ENCODE peak calls at places on chromosomes 4 and X, in four cellular contexts. M, U, H and E are unnamed samples.

GRCh38 chrX:17005712-17006372 is 59.4 kb downstream of the REPS2 start:
- DNase-seq in M (no peak), U (no peak), H (no peak), E (no peak)

GRCh38 chr4:38034986-38035882 is 75.0 kb downstream of the PTTG2 start:
- DNase-seq in M (peak; percentile 59), U (no peak), H (no peak), E (no peak)

GRCh38 chr4:79913581-79913980 is 159.4 kb downstream of the ANTXR2 start:
- DNase-seq in M (no peak), U (no peak), H (no peak), E (no peak)

GRCh38 chr4:124915073-124915472 is 202.5 kb upstream of the ANKRD50 start:
- DNase-seq in M (no peak), U (no peak), H (no peak), E (no peak)

GRCh38 chr4:3045500-3045850 is 28.9 kb downstream of the HTT-AS start:
- DNase-seq in M (no peak), U (no peak), H (no peak), E (peak; percentile 94)

GRCh38 chr4:146252941-146253340 is 38.6 kb downstream of the REELD1 start:
- DNase-seq in M (no peak), U (no peak), H (no peak), E (no peak)

GRCh38 chr4:53235547-53235946 is 130.3 kb downstream of the SCFD2 start:
- DNase-seq in M (no peak), U (no peak), H (no peak), E (no peak)

GRCh38 chr4:152614337-152614736 is 65.5 kb downstream of the TMEM154 start:
- DNase-seq in M (no peak), U (no peak), H (peak; percentile 10), E (no peak)

GRCh38 chr4:950136-951020 is 18.1 kb downstream of the TMEM175 start:
- DNase-seq in M (peak; percentile 26), U (no peak), H (peak; percentile 68), E (peak; percentile 62)

GRCh38 chr4:37628977-37629609 is 57.1 kb downstream of the RELL1 start:
- DNase-seq in M (no peak), U (no peak), H (no peak), E (no peak)

GRCh38 chr4:186932631-186933150 is 209.0 kb upstream of the FAT1 start:
- DNase-seq in M (no peak), U (no peak), H (no peak), E (no peak)

GRCh38 chrX:17854069-17854468 is 7.0 kb downstream of the RAI2 start:
- DNase-seq in M (no peak), U (no peak), H (no peak), E (no peak)

GRCh38 chrX:107715331-107716044 is 60.1 kb downstream of the TSC22D3 start:
- DNase-seq in M (peak; percentile 30), U (no peak), H (no peak), E (peak; percentile 78)

GRCh38 chr4:8374851-8375649 is 65.5 kb downstream of the ACOX3 start:
- DNase-seq in M (no peak), U (no peak), H (peak; percentile 79), E (peak; percentile 70)

GRCh38 chr4:168630445-168631187 is 133.8 kb downstream of the PALLD start:
- DNase-seq in M (peak; percentile 33), U (no peak), H (no peak), E (no peak)

GRCh38 chrX:140500427-140500826 is 4.4 kb downstream of the SOX3 start:
- DNase-seq in M (no peak), U (no peak), H (no peak), E (no peak)

GRCh38 chrX:57103489-57103888 is 17.9 kb downstream of the SPIN2B start:
- DNase-seq in M (no peak), U (no peak), H (no peak), E (no peak)

GRCh38 chr4:23171971-23172370 is 479.2 kb downstream of the GBA3 start:
- DNase-seq in M (no peak), U (no peak), H (no peak), E (no peak)

GRCh38 chrX:149540133-149540620 is 635 bp upstream of the EOLA1 start:
- DNase-seq in M (peak; percentile 84), U (peak; percentile 95), H (peak; percentile 94), E (peak; percentile 95)

GRCh38 chrX:47283015-47283771 is 50.4 kb downstream of the USP11 start:
- DNase-seq in M (peak; percentile 38), U (no peak), H (no peak), E (no peak)

GRCh38 chr4:77196866-77197265 is 39.9 kb downstream of the CCNG2 start:
- DNase-seq in M (no peak), U (no peak), H (no peak), E (no peak)

GRCh38 chr4:139910106-139910505 is 243.9 kb downstream of the MAML3 start:
- DNase-seq in M (no peak), U (no peak), H (no peak), E (no peak)

GRCh38 chrX:21479695-21480280 is 105.6 kb downstream of the CNKSR2 start:
- DNase-seq in M (peak; percentile 33), U (no peak), H (no peak), E (no peak)

GRCh38 chrX:40855411-40855810 is 120.1 kb upstream of the MED14 start:
- DNase-seq in M (no peak), U (no peak), H (no peak), E (no peak)

GRCh38 chrX:100674705-100675104 is 30.7 kb downstream of the SRPX2 start:
- DNase-seq in M (no peak), U (no peak), H (no peak), E (no peak)

GRCh38 chrX:155216940-155217450 is 735 bp downstream of the VBP1 start:
- DNase-seq in M (peak; percentile 46), U (no peak), H (no peak), E (no peak)

GRCh38 chr4:183589710-183590109 is 69.3 kb downstream of the RWDD4 start:
- DNase-seq in M (no peak), U (no peak), H (no peak), E (no peak)

GRCh38 chrX:150984164-150984824 is 1.2 kb downstream of the HMGB3 start:
- DNase-seq in M (peak; percentile 71), U (no peak), H (peak; percentile 86), E (no peak)

GRCh38 chr4:15034071-15034764 is 31.9 kb downstream of the CPEB2 start:
- DNase-seq in M (no peak), U (no peak), H (no peak), E (no peak)

GRCh38 chrX:1468250-1468772 is 15.6 kb upstream of the ASMTL start:
- DNase-seq in M (no peak), U (peak; percentile 73), H (peak; percentile 75), E (peak; percentile 90)

GRCh38 chr4:54499308-54500074 is 158.3 kb upstream of the KIT start:
- DNase-seq in M (no peak), U (no peak), H (no peak), E (no peak)

GRCh38 chr4:86015412-86016350 is 344.2 kb downstream of the MAPK10 start:
- DNase-seq in M (no peak), U (no peak), H (no peak), E (no peak)

GRCh38 chrX:22122510-22122909 is 90.4 kb downstream of the PHEX start:
- DNase-seq in M (no peak), U (no peak), H (no peak), E (no peak)

DNA sequence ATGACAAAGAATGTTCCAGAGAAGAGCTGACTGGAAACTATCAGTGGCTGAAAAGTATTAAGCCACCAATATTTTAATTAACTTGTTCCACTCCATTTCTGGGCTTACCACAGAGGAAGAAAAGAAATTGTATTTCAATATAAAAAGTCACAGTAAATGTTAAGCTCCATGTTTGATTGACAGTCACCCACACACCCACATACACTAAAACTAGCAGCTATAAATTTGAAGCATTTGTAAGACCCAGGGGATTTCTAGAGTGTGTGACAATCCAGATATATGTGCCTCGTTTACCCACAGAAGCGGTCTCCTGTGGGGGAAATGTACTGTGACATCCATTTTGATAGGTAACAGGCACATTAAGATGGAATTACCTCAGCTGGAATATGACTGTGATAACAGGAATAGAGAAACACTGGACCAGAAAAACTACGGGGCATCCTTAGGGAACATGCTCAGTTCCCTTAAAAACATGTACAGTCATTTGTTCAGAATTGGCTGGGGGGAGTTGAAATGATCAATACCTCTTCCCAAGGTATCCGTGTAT is 39.0 kb upstream of the RASGEF1B start:
- DNase-seq in M (no peak), U (no peak), H (no peak), E (no peak)
- H3K4me3 ChIP-seq in M (no peak overlapping the region), U (no peak overlapping the region), H (no peak overlapping the region), E (no peak overlapping the region)

GRCh38 chr4:68572653-68573052 is 3.5 kb downstream of the UGT2B17 start:
- DNase-seq in M (no peak), U (no peak), H (no peak), E (no peak)

GRCh38 chr4:68570122-68570507 is 6.0 kb downstream of the UGT2B17 start:
- DNase-seq in M (no peak), U (no peak), H (no peak), E (no peak)

GRCh38 chr4:68576272-68577100 is at the start of gene UGT2B17:
- DNase-seq in M (no peak), U (no peak), H (no peak), E (no peak)

GRCh38 chr4:68577590-68577989 is 1.5 kb upstream of the UGT2B17 start:
- DNase-seq in M (no peak), U (no peak), H (no peak), E (no peak)

GRCh38 chr4:68575081-68575480 is 1.0 kb downstream of the UGT2B17 start:
- DNase-seq in M (no peak), U (no peak), H (no peak), E (no peak)
- H3K4me1 ChIP-seq in M (no peaks in the 10 kb centered on the region), U (no peaks in the 10 kb centered on the region), H (no peaks in the 10 kb centered on the region), E (no peaks in the 10 kb centered on the region)

DNA sequence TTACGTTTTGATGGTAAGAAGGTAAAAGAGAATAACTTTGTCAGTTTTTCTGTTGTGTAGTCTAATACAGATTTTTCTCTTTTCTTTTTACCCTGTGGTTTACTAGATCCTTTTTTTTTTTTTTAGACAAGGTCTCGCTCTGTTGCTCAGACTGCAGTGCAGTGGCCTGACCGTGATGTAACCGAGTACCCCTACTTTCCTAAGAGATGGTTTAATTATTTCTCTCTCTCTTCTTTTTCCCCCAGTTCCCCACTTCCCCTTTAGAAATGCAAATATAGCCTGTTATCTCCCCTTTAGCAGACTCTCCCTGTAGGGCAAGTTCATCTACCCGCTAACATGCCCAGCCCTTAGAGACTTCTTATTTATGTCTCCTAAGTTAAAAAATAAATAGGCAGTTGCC is 4.4 kb downstream of the SNX25 start:
- DNase-seq in M (no peak), U (no peak), H (no peak), E (no peak)
- TF ChIP-seq POLR2AphosphoS5 in M (no peak), U (no peak), H (no peak), E (no peak)

GRCh38 chrX:69504626-69505612 is 793 bp downstream of the NALF2 start:
- DNase-seq in M (peak; percentile 62), U (no peak), H (peak; percentile 52), E (no peak)
- H3K4me3 ChIP-seq in M (peak overlapping the region; percentile 44), U (peak overlapping the region; percentile 53), H (peak overlapping the region; percentile 46), E (no peak overlapping the region)